ENCODE peak calls at places on chromosomes 3 and 15, in six cellular contexts. J, A, X, Y, I and P are unnamed samples.

GRCh38 chr3:186788482-186789370 is 5.3 kb downstream of the EIF4A2 start:
- DNase-seq in J (no peak), X (no peak), I (no peak), A (no peak), Y (no peak), P (no peak)

GRCh38 chr3:69200384-69201068 is 78.1 kb upstream of the LMOD3 start:
- DNase-seq in J (peak), X (peak), Y (peak), I (no peak), A (no peak), P (peak)

GRCh38 chr15:34621675-34622074 is 38.2 kb upstream of the GOLGA8B start:
- DNase-seq in J (no peak), A (no peak), X (no peak), Y (no peak), I (no peak), P (no peak)

GRCh38 chr3:42612147-42612680 is 11.7 kb downstream of the NKTR start:
- DNase-seq in Y (no peak), X (no peak), J (no peak), I (no peak), A (no peak), P (no peak)

GRCh38 chr15:72968531-72968922 is 83.7 kb upstream of the NEO1 start:
- DNase-seq in J (peak), A (no peak), I (no peak), Y (no peak), X (no peak), P (peak)

GRCh38 chr3:157920804-157921203 is 185.4 kb downstream of the SHOX2 start:
- DNase-seq in X (no peak), J (no peak), I (no peak), Y (peak), A (no peak), P (no peak)

GRCh38 chr3:82938821-82939328 is 1177.4 kb upstream of the GBE1 start:
- DNase-seq in J (no peak), A (no peak), I (no peak), Y (no peak), X (no peak), P (no peak)

GRCh38 chr3:43742935-43743334 is 52.2 kb downstream of the ABHD5 start:
- DNase-seq in A (no peak), J (no peak), Y (no peak), I (no peak), X (no peak), P (peak)

GRCh38 chr3:155393316-155393715 is 99.8 kb upstream of the STRIT1 start:
- DNase-seq in J (no peak), X (no peak), Y (no peak), I (no peak), A (no peak), P (no peak)

GRCh38 chr3:62558549-62559112 is 185.3 kb upstream of the FEZF2 start:
- DNase-seq in J (no peak), I (peak), A (no peak), Y (peak), X (no peak), P (no peak)

GRCh38 chr15:73683624-73684536 is at the start of gene CD276:
- DNase-seq in A (peak), X (peak), I (peak), Y (peak), J (peak), P (peak)

GRCh38 chr15:64246364-64247189 is 83.8 kb upstream of the PPIB start:
- DNase-seq in X (peak), A (no peak), I (no peak), Y (no peak), J (no peak), P (no peak)

GRCh38 chr3:86969500-86970189 is 21.3 kb downstream of the VGLL3 start:
- DNase-seq in Y (peak), X (no peak), J (no peak), I (peak), A (no peak), P (peak)

GRCh38 chr3:42376397-42376798 is 34.0 kb downstream of the LYZL4 start:
- DNase-seq in Y (no peak), I (no peak), A (peak), J (no peak), X (peak), P (peak)

GRCh38 chr15:42084465-42085235 is 9.7 kb downstream of the PLA2G4D start:
- DNase-seq in I (peak), Y (peak), X (peak), J (peak), A (peak), P (peak)

GRCh38 chr3:99373088-99373875 is 265.1 kb upstream of the COL8A1 start:
- DNase-seq in J (no peak), I (no peak), X (no peak), Y (no peak), A (no peak), P (no peak)

DNA sequence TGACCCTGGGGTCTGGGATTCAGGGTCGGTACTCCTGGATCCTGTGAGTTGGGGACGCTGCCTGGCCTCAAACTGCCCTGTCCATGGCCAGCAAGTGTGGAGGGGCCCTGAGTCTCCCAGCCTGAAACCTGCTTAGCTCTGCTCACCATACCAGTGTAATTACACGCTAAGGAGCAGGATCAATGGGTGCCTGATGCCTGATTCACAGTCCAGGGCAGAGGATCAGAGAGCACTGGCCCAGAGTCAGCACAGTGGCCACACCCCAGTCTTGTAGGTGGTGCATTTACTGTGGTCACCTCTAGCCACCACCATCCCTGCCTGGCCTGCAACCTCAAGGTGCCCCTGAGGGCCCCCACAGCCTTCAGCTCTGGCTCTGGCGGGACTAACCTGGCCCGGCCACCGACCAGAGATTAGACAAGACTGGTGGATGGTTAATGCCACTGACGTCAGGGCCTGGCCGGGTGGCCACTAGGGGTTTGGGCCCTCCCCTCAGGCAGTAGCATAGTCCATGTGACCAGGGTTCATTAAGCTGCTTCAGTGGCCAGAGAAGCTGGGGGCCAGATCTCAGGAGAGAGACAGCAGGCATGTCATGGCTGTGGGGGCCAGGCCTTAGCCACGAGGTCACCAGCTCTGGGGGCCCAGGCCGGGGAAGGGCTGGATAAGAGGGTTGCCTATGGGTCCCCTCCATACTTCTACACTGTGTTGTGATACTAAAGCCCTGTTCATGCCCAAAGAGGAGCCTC is 3.3 kb upstream of the SLC38A3 start:
- DNase-seq in X (no peak), A (no peak), J (no peak), I (no peak), Y (no peak), P (no peak)
- TF ChIP-seq CTCF in X (no peak), A (no peak), J (no peak), I (no peak), Y (peak), P (no peak)

DNA sequence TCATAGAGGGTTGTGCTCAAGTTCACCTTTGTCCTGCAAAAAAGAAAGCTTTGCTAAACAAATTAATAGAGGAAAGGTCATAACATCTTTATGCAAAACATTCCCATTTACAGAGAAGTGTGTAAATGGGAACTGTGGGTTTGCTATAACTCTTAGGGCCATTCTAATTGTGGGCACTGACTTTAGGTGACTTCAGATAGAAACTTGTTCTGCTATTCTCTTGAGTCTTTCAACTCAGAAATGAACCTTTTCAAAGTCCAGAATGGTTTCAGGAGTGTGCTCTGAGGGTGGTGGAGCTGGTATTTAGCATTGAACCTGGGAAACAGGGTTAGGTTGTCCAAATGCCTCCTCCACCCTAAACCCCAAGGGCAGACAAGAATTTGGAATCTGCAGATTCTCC is 34.0 kb downstream of the SPTSSB start:
- DNase-seq in A (no peak), I (no peak), J (no peak), X (no peak), Y (no peak), P (no peak)
- H3K27ac ChIP-seq in A (no peak), I (no peak), J (no peak), X (no peak), Y (no peak), P (no peak)

GRCh38 chr3:45595364-45596154 is 1.0 kb downstream of the LIMD1 start:
- DNase-seq in X (no peak), Y (no peak), I (no peak), J (peak), A (peak), P (peak)

GRCh38 chr3:45597166-45597565 is 2.6 kb downstream of the LIMD1 start:
- DNase-seq in A (peak), J (peak), Y (no peak), I (no peak), X (no peak), P (peak)

GRCh38 chr3:45596290-45596791 is 1.8 kb downstream of the LIMD1 start:
- DNase-seq in Y (no peak), I (no peak), A (no peak), X (no peak), J (no peak), P (peak)

GRCh38 chr3:45599424-45599886 is 4.9 kb downstream of the LIMD1 start:
- DNase-seq in A (no peak), I (no peak), J (peak), X (no peak), Y (no peak), P (peak)

DNA sequence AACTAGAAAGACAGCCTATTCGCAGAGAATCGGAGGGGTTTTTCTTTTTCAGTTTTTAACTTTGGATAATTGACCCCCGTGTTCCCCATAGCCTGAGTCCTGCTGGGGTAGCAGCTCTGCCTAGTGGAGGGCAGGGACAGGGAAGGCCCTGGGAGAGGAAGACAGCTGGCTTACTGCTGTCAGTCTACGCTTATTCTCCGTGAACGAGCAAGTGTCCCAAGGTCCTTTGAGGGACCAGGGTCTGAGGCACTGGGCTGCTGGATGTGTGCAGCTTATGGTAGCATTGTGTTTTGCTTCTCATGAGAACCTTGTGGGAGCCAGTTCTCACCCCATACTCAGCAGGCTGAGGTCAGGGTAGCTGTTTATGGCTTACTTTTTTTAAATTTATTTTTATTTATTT is 3.0 kb downstream of the LIMD1 start:
- DNase-seq in I (no peak), J (no peak), Y (no peak), X (no peak), A (no peak), P (no peak)
- H3K4me3 ChIP-seq in I (no peak), J (peak), Y (no peak), X (no peak), A (peak), P (no peak)

DNA sequence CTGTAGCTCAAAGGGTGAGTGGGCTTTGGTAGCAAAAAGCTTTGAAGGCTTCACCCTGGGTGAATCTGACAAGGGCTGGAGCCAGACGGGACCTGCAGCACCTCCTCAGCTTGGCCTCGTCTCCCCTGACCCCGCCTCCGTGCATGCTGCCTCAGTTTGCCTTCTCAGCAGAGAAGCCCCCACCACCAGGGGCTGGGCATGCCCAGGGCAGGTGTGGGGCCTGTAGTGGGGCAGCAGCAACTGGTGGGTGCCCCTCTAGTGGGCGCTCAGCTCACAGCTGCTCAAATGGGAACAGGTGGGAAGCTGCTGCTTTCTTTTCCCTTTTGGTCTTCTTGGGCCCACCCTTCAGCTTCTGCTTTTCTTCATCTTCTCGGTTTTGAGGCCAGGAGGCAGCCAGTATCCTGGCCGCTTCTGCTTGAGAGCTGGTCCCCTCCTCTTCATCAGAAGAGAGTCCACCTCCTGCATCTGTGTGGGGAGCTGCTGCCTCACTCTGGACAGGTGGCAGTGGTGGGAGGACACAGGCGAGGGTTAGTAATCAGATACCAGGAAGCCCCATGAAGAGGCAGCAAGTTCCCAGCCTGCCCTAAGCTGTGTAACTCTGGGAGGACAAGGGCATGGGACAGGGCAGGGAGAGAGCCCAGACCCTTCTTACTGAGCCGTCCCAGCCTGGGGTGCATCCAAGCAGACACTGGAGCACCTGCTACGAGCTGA is 21.0 kb downstream of the TMEM43 start:
- DNase-seq in Y (no peak), X (no peak), J (no peak), I (no peak), A (no peak), P (no peak)
- TF ChIP-seq CTCF in Y (no peak), X (no peak), J (no peak), I (peak), A (no peak), P (no peak)

GRCh38 chr15:62539236-62539635 is 374.2 kb upstream of the C2CD4B start:
- DNase-seq in X (no peak), J (no peak), A (no peak), Y (no peak), I (no peak), P (no peak)

GRCh38 chr15:62545392-62546227 is 380.5 kb upstream of the C2CD4B start:
- DNase-seq in I (no peak), Y (no peak), X (peak), J (peak), A (peak), P (peak)

GRCh38 chr15:62544446-62544845 is 379.4 kb upstream of the C2CD4B start:
- DNase-seq in I (no peak), X (no peak), J (no peak), Y (no peak), A (no peak), P (no peak)

GRCh38 chr15:62541250-62541649 is 376.2 kb upstream of the C2CD4B start:
- DNase-seq in A (no peak), I (no peak), X (no peak), Y (no peak), J (no peak), P (no peak)
- H3K27ac ChIP-seq in A (no peak), I (no peak), X (no peak), Y (no peak), J (no peak), P (no peak)

GRCh38 chr15:31822463-31822862 is 207.9 kb upstream of the CHRNA7 start:
- DNase-seq in J (no peak), I (no peak), X (no peak), A (no peak), Y (no peak), P (no peak)
- H3K4me3 ChIP-seq in J (no peak), I (no peak), X (no peak), A (no peak), Y (no peak), P (no peak)